ENCODE peak calls at places on chromosomes 16 and 17, in four cellular contexts. One of them, this sample, is unnamed.
A peak's percentile ranks its signal among the peaks of the same experiment; 100 is the strongest.

GRCh38 chr17:147796-148740 is 10.7 kb downstream of the SCGB1C2 start:
- DNase-seq in fibroblast of lung: no peak
- DNase-seq in tibial nerve: no peak
- DNase-seq in pancreas: peak; percentile 43
- DNase-seq in this sample: no peak

GRCh38 chr17:4087911-4088693 is 54.7 kb downstream of the ZZEF1 start:
- DNase-seq in tibial nerve: no peak
- DNase-seq in pancreas: no peak
- DNase-seq in fibroblast of lung: no peak
- DNase-seq in this sample: peak; percentile 3

GRCh38 chr16:73064227-73064995 is 16.5 kb upstream of the ZFHX3 start:
- DNase-seq in tibial nerve: no peak
- DNase-seq in pancreas: no peak
- DNase-seq in fibroblast of lung: peak; percentile 81
- DNase-seq in this sample: peak; percentile 51

GRCh38 chr17:66255112-66255511 is 25.9 kb upstream of the APOH start:
- DNase-seq in pancreas: no peak
- DNase-seq in fibroblast of lung: peak; percentile 89
- DNase-seq in tibial nerve: peak; percentile 60
- DNase-seq in this sample: no peak

GRCh38 chr17:17024778-17025300 is 17.4 kb upstream of the MPRIP start:
- DNase-seq in pancreas: no peak
- DNase-seq in fibroblast of lung: no peak
- DNase-seq in tibial nerve: no peak
- DNase-seq in this sample: no peak

GRCh38 chr16:78493573-78493972 is 394.1 kb downstream of the WWOX start:
- DNase-seq in pancreas: no peak
- DNase-seq in tibial nerve: no peak
- DNase-seq in fibroblast of lung: no peak
- DNase-seq in this sample: no peak

GRCh38 chr17:68460715-68461114 is 3.4 kb upstream of the WIPI1 start:
- DNase-seq in fibroblast of lung: peak; percentile 45
- DNase-seq in pancreas: no peak
- DNase-seq in tibial nerve: no peak
- DNase-seq in this sample: no peak

GRCh38 chr17:17029938-17030337 is 12.3 kb upstream of the MPRIP start:
- DNase-seq in fibroblast of lung: no peak
- DNase-seq in pancreas: no peak
- DNase-seq in tibial nerve: no peak
- DNase-seq in this sample: no peak

GRCh38 chr17:76497979-76498885 is 3.0 kb downstream of the RHBDF2 start:
- DNase-seq in fibroblast of lung: peak; percentile 74
- DNase-seq in tibial nerve: no peak
- DNase-seq in pancreas: peak; percentile 95
- DNase-seq in this sample: peak; percentile 82

GRCh38 chr17:44775136-44775837 is 16.5 kb downstream of the ADAM11 start:
- DNase-seq in pancreas: peak; percentile 99
- DNase-seq in fibroblast of lung: peak; percentile 96
- DNase-seq in tibial nerve: no peak
- DNase-seq in this sample: peak; percentile 96

GRCh38 chr17:29162909-29163341 is 17.3 kb downstream of the MYO18A start:
- DNase-seq in fibroblast of lung: peak; percentile 47
- DNase-seq in tibial nerve: no peak
- DNase-seq in pancreas: no peak
- DNase-seq in this sample: no peak

GRCh38 chr16:72787519-72788268 is 260.2 kb downstream of the ZFHX3 start:
- DNase-seq in fibroblast of lung: peak; percentile 89
- DNase-seq in pancreas: no peak
- DNase-seq in tibial nerve: peak; percentile 78
- DNase-seq in this sample: peak; percentile 48

GRCh38 chr17:41538565-41538991 is 10.5 kb upstream of the KRT19 start:
- DNase-seq in fibroblast of lung: no peak
- DNase-seq in pancreas: no peak
- DNase-seq in tibial nerve: no peak
- DNase-seq in this sample: no peak

GRCh38 chr17:17106716-17107115 is 64.5 kb downstream of the MPRIP start:
- DNase-seq in fibroblast of lung: no peak
- DNase-seq in tibial nerve: no peak
- DNase-seq in pancreas: no peak
- DNase-seq in this sample: no peak

GRCh38 chr17:1546292-1546922 is 16.2 kb downstream of the PITPNA start:
- DNase-seq in tibial nerve: no peak
- DNase-seq in pancreas: no peak
- DNase-seq in fibroblast of lung: no peak
- DNase-seq in this sample: no peak

GRCh38 chr17:37513711-37514110 is 24.0 kb downstream of the DUSP14 start:
- DNase-seq in pancreas: no peak
- DNase-seq in fibroblast of lung: no peak
- DNase-seq in tibial nerve: no peak
- DNase-seq in this sample: no peak

GRCh38 chr16:87924937-87925670 is 11.2 kb downstream of the CA5A start:
- DNase-seq in pancreas: peak; percentile 88
- DNase-seq in fibroblast of lung: no peak
- DNase-seq in tibial nerve: no peak
- DNase-seq in this sample: no peak

GRCh38 chr16:7508656-7509055 is 176.0 kb downstream of the RBFOX1 start:
- DNase-seq in pancreas: no peak
- DNase-seq in fibroblast of lung: no peak
- DNase-seq in tibial nerve: no peak
- DNase-seq in this sample: no peak

GRCh38 chr16:56558024-56558747 is 6.7 kb upstream of the MT4 start:
- DNase-seq in pancreas: no peak
- DNase-seq in fibroblast of lung: peak; percentile 41
- DNase-seq in tibial nerve: no peak
- DNase-seq in this sample: peak; percentile 90

GRCh38 chr17:27565874-27566672 is 64.9 kb upstream of the LGALS9 start:
- DNase-seq in tibial nerve: no peak
- DNase-seq in pancreas: no peak
- DNase-seq in fibroblast of lung: no peak
- DNase-seq in this sample: no peak

GRCh38 chr17:57396515-57396921 is 140.2 kb downstream of the MSI2 start:
- DNase-seq in fibroblast of lung: no peak
- DNase-seq in tibial nerve: no peak
- DNase-seq in pancreas: no peak
- DNase-seq in this sample: no peak

GRCh38 chr16:87931504-87931903 is 4.8 kb downstream of the CA5A start:
- DNase-seq in pancreas: no peak
- DNase-seq in fibroblast of lung: no peak
- DNase-seq in tibial nerve: no peak
- DNase-seq in this sample: no peak

GRCh38 chr16:11319529-11320146 is 25.6 kb upstream of the RMI2 start:
- DNase-seq in tibial nerve: no peak
- DNase-seq in fibroblast of lung: no peak
- DNase-seq in pancreas: no peak
- DNase-seq in this sample: no peak

GRCh38 chr17:76026714-76027158 is 370 bp downstream of the EVPL start:
- DNase-seq in fibroblast of lung: no peak
- DNase-seq in tibial nerve: no peak
- DNase-seq in pancreas: peak; percentile 55
- DNase-seq in this sample: peak; percentile 56

GRCh38 chr16:66695935-66696668 is 441 bp downstream of the CMTM4 start:
- DNase-seq in pancreas: peak; percentile 92
- DNase-seq in tibial nerve: no peak
- DNase-seq in fibroblast of lung: no peak
- DNase-seq in this sample: no peak

GRCh38 chr17:79664925-79665738 is 54.3 kb upstream of the RBFOX3 start:
- DNase-seq in pancreas: peak; percentile 96
- DNase-seq in fibroblast of lung: peak; percentile 67
- DNase-seq in tibial nerve: peak; percentile 57
- DNase-seq in this sample: peak; percentile 10

GRCh38 chr17:2405247-2405926 is 4.5 kb upstream of the MNT start:
- DNase-seq in tibial nerve: no peak
- DNase-seq in pancreas: peak; percentile 33
- DNase-seq in fibroblast of lung: peak; percentile 91
- DNase-seq in this sample: peak; percentile 97

GRCh38 chr17:50660042-50660886 is 25.6 kb downstream of the ABCC3 start:
- DNase-seq in tibial nerve: no peak
- DNase-seq in pancreas: peak; percentile 46
- DNase-seq in fibroblast of lung: peak; percentile 41
- DNase-seq in this sample: no peak

GRCh38 chr16:24011237-24011636 is 175.5 kb downstream of the PRKCB start:
- DNase-seq in tibial nerve: no peak
- DNase-seq in fibroblast of lung: no peak
- DNase-seq in pancreas: no peak
- DNase-seq in this sample: no peak

GRCh38 chr16:30116291-30117207 is 3.2 kb upstream of the GDPD3 start:
- DNase-seq in fibroblast of lung: no peak
- DNase-seq in tibial nerve: no peak
- DNase-seq in pancreas: peak; percentile 56
- DNase-seq in this sample: no peak

GRCh38 chr17:28272166-28272565 is 46.8 kb upstream of the TMEM97 start:
- DNase-seq in fibroblast of lung: no peak
- DNase-seq in tibial nerve: no peak
- DNase-seq in pancreas: no peak
- DNase-seq in this sample: no peak

GRCh38 chr17:1484586-1485310 is 7.7 kb downstream of the MYO1C start:
- DNase-seq in tibial nerve: no peak
- DNase-seq in fibroblast of lung: peak; percentile 43
- DNase-seq in pancreas: peak; percentile 90
- DNase-seq in this sample: no peak

GRCh38 chr17:48740537-48740936 is 12.0 kb upstream of the HOXB13 start:
- DNase-seq in pancreas: no peak
- DNase-seq in fibroblast of lung: no peak
- DNase-seq in tibial nerve: no peak
- DNase-seq in this sample: no peak

GRCh38 chr17:48738424-48738802 is 9.9 kb upstream of the HOXB13 start:
- DNase-seq in fibroblast of lung: no peak
- DNase-seq in tibial nerve: no peak
- DNase-seq in pancreas: no peak
- DNase-seq in this sample: no peak

GRCh38 chr17:48737330-48738043 is 8.9 kb upstream of the HOXB13 start:
- DNase-seq in pancreas: no peak
- DNase-seq in tibial nerve: no peak
- DNase-seq in fibroblast of lung: no peak
- DNase-seq in this sample: no peak

GRCh38 chr17:48735057-48735341 is 6.4 kb upstream of the HOXB13 start:
- DNase-seq in fibroblast of lung: no peak
- DNase-seq in tibial nerve: no peak
- DNase-seq in pancreas: no peak
- DNase-seq in this sample: no peak

DNA sequence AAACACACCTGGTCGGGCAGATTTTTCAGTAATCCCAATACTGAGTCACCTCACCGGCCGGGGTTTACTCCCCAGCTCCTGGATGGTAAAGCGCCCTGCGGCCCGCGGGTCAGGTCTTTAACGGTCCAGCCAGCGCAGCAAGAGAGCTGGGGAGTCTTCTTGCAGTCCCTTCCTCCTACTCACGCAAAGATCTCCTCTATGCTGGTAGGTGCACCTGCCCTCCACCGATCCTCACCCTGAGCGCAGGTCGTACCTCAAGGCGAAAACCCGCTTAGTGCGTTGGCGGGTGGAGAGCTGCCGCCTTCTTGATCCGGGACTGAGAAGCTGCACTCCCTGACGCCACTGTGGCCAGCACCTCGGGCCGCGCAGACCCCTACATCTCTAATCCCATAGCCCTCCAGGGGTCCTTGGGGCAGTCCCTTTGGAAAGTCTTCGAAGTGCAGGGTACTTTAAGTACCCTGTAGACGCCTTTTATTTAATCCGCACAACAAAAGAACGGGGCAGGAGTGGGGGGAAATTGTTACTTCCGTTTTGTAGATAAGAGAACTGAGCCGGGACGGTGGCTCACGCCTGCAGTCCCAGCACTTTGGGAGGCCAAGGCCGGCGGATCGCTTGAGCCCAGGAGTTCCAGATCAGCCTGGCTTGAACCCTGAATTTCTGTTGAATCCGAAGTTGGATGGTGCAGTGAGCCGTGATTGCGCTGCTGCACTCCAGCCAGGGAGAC is 10.4 kb upstream of the HOXB13 start:
- DNase-seq in tibial nerve: no peak
- DNase-seq in pancreas: no peak
- DNase-seq in fibroblast of lung: no peak
- DNase-seq in this sample: no peak
- H3K27me3 ChIP-seq in tibial nerve: peaks cover 100% of the 10 kb centered on the region
- H3K27me3 ChIP-seq in pancreas: peaks cover 31% of the 10 kb centered on the region
- H3K27me3 ChIP-seq in fibroblast of lung: peaks cover 80% of the 10 kb centered on the region
- H3K27me3 ChIP-seq in this sample: peaks cover 100% of the 10 kb centered on the region

DNA sequence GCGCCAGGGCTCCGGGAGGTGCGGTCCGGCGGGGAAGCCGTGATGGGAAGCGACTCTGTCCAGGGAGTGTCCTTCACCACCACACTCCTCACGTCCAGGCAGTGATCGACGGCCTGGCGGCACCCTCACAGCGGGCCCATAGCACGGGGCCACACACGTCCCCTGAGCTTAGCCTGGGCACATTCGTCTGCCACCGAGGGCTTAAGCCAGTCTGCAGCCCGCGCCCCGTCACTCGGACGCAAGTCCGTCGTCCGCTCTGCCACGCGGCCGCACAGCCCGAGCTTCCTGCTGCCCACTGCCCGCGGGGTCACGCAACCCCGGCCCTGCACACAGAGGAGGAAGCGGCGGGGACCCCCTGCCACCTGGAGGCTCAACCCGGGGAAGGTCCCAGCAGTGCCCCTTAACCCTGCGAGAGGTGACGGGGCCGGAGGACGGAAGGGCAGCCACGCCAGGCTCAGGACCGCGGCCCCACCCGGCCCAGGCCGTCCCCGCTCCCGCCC is 3.0 kb upstream of the TBX2 start:
- DNase-seq in tibial nerve: no peak
- DNase-seq in fibroblast of lung: peak; percentile 61
- DNase-seq in pancreas: peak; percentile 77
- DNase-seq in this sample: no peak
- H3K27ac ChIP-seq in tibial nerve: peak overlapping the region; percentile 98
- H3K27ac ChIP-seq in fibroblast of lung: peak overlapping the region; percentile 97
- H3K27ac ChIP-seq in pancreas: no peak overlapping the region
- H3K27ac ChIP-seq in this sample: no peak overlapping the region

DNA sequence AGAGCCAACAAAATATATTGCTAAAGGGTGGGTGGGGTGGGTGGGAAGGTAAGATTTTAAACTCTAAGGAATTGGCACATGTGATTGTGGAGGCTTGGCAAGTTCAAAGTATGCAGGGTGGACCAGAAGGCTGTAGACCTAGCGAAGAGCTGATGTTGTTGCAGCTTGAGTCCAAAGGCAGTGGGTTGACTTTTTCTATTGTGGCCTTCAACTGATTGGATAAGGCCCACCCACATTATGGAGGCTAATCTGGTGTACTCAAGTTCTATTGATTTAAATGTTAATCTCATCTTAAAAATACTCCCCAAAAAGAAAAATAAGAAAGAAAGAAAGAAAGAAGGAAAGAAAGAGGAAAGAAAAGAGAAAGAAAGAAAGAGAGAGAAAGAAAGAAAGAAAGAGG is 22.4 kb downstream of the ZNF200 start:
- DNase-seq in tibial nerve: no peak
- DNase-seq in fibroblast of lung: no peak
- DNase-seq in pancreas: no peak
- DNase-seq in this sample: no peak
- TF ChIP-seq CTCF in tibial nerve: no peak
- TF ChIP-seq CTCF in fibroblast of lung: no peak
- TF ChIP-seq CTCF in pancreas: no peak
- TF ChIP-seq CTCF in this sample: no peak

GRCh38 chr16:1140582-1140981 is 12.3 kb upstream of the CACNA1H start:
- DNase-seq in tibial nerve: no peak
- DNase-seq in fibroblast of lung: no peak
- DNase-seq in pancreas: no peak
- DNase-seq in this sample: no peak
- H3K27me3 ChIP-seq in tibial nerve: peaks cover 49% of the 10 kb centered on the region
- H3K27me3 ChIP-seq in fibroblast of lung: no peaks in the 10 kb centered on the region
- H3K27me3 ChIP-seq in pancreas: no peaks in the 10 kb centered on the region
- H3K27me3 ChIP-seq in this sample: no peaks in the 10 kb centered on the region

This sample was measured in foreskin keratinocyte.